ENCODE peak calls at places on chromosomes 11 and 22, in four cellular contexts. One of them, this sample, is unnamed.

GRCh38 chr11:22807855-22808558 is 21.6 kb downstream of the SVIP start:
- DNase-seq in Peyer's patch: no peak
- DNase-seq in RCC 7860: no peak
- DNase-seq in ureter: no peak
- DNase-seq in this sample: no peak

GRCh38 chr22:27531782-27532530 is 269.6 kb downstream of the MN1 start:
- DNase-seq in Peyer's patch: no peak
- DNase-seq in RCC 7860: peak; percentile 83
- DNase-seq in ureter: no peak
- DNase-seq in this sample: no peak

GRCh38 chr11:28966951-28967350 is 858.8 kb downstream of the METTL15 start:
- DNase-seq in Peyer's patch: no peak
- DNase-seq in RCC 7860: peak; percentile 10
- DNase-seq in ureter: no peak
- DNase-seq in this sample: no peak

GRCh38 chr11:115324569-115325432 is 179.4 kb downstream of the CADM1 start:
- DNase-seq in Peyer's patch: peak; percentile 68
- DNase-seq in RCC 7860: peak; percentile 46
- DNase-seq in ureter: no peak
- DNase-seq in this sample: no peak

GRCh38 chr11:8558436-8558835 is 35.6 kb downstream of the STK33 start:
- DNase-seq in Peyer's patch: no peak
- DNase-seq in RCC 7860: no peak
- DNase-seq in ureter: no peak
- DNase-seq in this sample: no peak

GRCh38 chr22:20316844-20317401 is 2.9 kb downstream of the DGCR6L start:
- DNase-seq in Peyer's patch: peak; percentile 33
- DNase-seq in RCC 7860: no peak
- DNase-seq in ureter: no peak
- DNase-seq in this sample: no peak

GRCh38 chr11:45857834-45858492 is 10.7 kb downstream of the CRY2 start:
- DNase-seq in Peyer's patch: no peak
- DNase-seq in RCC 7860: peak; percentile 86
- DNase-seq in ureter: no peak
- DNase-seq in this sample: no peak

GRCh38 chr11:14329702-14330101 is 29.3 kb downstream of the RRAS2 start:
- DNase-seq in Peyer's patch: no peak
- DNase-seq in RCC 7860: no peak
- DNase-seq in ureter: no peak
- DNase-seq in this sample: no peak

GRCh38 chr11:135027461-135027860 is 615.4 kb upstream of the B3GAT1 start:
- DNase-seq in Peyer's patch: peak; percentile 60
- DNase-seq in RCC 7860: no peak
- DNase-seq in ureter: no peak
- DNase-seq in this sample: no peak

GRCh38 chr11:32311351-32312077 is 123.8 kb downstream of the WT1 start:
- DNase-seq in Peyer's patch: no peak
- DNase-seq in RCC 7860: no peak
- DNase-seq in ureter: no peak
- DNase-seq in this sample: no peak

GRCh38 chr22:26322179-26322905 is 106.7 kb upstream of the ASPHD2 start:
- DNase-seq in Peyer's patch: no peak
- DNase-seq in RCC 7860: peak; percentile 68
- DNase-seq in ureter: no peak
- DNase-seq in this sample: no peak

GRCh38 chr11:33687733-33688479 is 12.7 kb downstream of the C11orf91 start:
- DNase-seq in Peyer's patch: peak; percentile 66
- DNase-seq in RCC 7860: peak; percentile 33
- DNase-seq in ureter: no peak
- DNase-seq in this sample: no peak

GRCh38 chr22:42959472-42960145 is 55.3 kb downstream of the PACSIN2 start:
- DNase-seq in Peyer's patch: peak; percentile 77
- DNase-seq in RCC 7860: peak; percentile 80
- DNase-seq in ureter: peak; percentile 71
- DNase-seq in this sample: no peak

GRCh38 chr11:8069771-8070170 is 11.2 kb upstream of the TUB start:
- DNase-seq in Peyer's patch: no peak
- DNase-seq in RCC 7860: no peak
- DNase-seq in ureter: no peak
- DNase-seq in this sample: no peak

GRCh38 chr11:10379022-10379421 is 74.1 kb downstream of the ADM start:
- DNase-seq in Peyer's patch: no peak
- DNase-seq in RCC 7860: no peak
- DNase-seq in ureter: no peak
- DNase-seq in this sample: no peak

GRCh38 chr22:39148727-39149535 is 3.5 kb downstream of the CBX7 start:
- DNase-seq in Peyer's patch: peak; percentile 76
- DNase-seq in RCC 7860: no peak
- DNase-seq in ureter: no peak
- DNase-seq in this sample: peak; percentile 82

GRCh38 chr22:23831261-23831660 is 7.5 kb downstream of the DERL3 start:
- DNase-seq in Peyer's patch: peak; percentile 38
- DNase-seq in RCC 7860: no peak
- DNase-seq in ureter: no peak
- DNase-seq in this sample: peak; percentile 47

GRCh38 chr11:128474036-128474874 is 113.1 kb downstream of the ETS1 start:
- DNase-seq in Peyer's patch: no peak
- DNase-seq in RCC 7860: no peak
- DNase-seq in ureter: no peak
- DNase-seq in this sample: no peak

GRCh38 chr11:76798202-76798581 is 15.0 kb downstream of the TSKU start:
- DNase-seq in Peyer's patch: no peak
- DNase-seq in RCC 7860: no peak
- DNase-seq in ureter: peak; percentile 40
- DNase-seq in this sample: no peak

GRCh38 chr11:92793189-92793588 is 176.3 kb upstream of the MTNR1B start:
- DNase-seq in Peyer's patch: no peak
- DNase-seq in RCC 7860: no peak
- DNase-seq in ureter: no peak
- DNase-seq in this sample: no peak

GRCh38 chr11:47259178-47259977 is 1.6 kb downstream of the NR1H3 start:
- DNase-seq in Peyer's patch: peak; percentile 56
- DNase-seq in RCC 7860: no peak
- DNase-seq in ureter: peak; percentile 74
- DNase-seq in this sample: no peak

GRCh38 chr11:69137148-69137844 is 18.4 kb upstream of the SMIM38 start:
- DNase-seq in Peyer's patch: no peak
- DNase-seq in RCC 7860: no peak
- DNase-seq in ureter: no peak
- DNase-seq in this sample: peak; percentile 51

GRCh38 chr22:18024276-18024939 is at the start of gene MICAL3:
- DNase-seq in Peyer's patch: peak; percentile 82
- DNase-seq in RCC 7860: peak; percentile 16
- DNase-seq in ureter: peak; percentile 51
- DNase-seq in this sample: peak; percentile 75

This sample was measured in sciatic nerve.